ENCODE peak calls at places on chromosomes 4 and X, in ten cellular contexts. J, M, B, K, E, V, F, R, S and H are unnamed samples.

GRCh38 chrX:109350051-109350450 is 131.8 kb downstream of the GUCY2F start:
- DNase-seq in V (no peak), F (no peak), R (no peak), B (no peak), M (no peak), J (no peak), S (no peak), E (no peak), K (no peak), H (no peak)

GRCh38 chr4:28481565-28481964 is 1620.9 kb downstream of the STIM2 start:
- DNase-seq in B (no peak), K (no peak), R (no peak), S (no peak), J (no peak), V (no peak), E (peak), F (no peak), M (no peak), H (no peak)

GRCh38 chr4:73936969-73937368 is 44.9 kb downstream of the PF4 start:
- DNase-seq in F (no peak), E (peak), K (no peak), B (no peak), J (no peak), S (no peak), V (no peak), M (no peak), R (no peak), H (no peak)

GRCh38 chr4:87543835-87544461 is 14.8 kb upstream of the SPARCL1 start:
- DNase-seq in V (peak), M (peak), B (peak), K (no peak), R (no peak), E (peak), J (no peak), F (peak), S (no peak), H (no peak)

GRCh38 chr4:73869130-73870055 is at the start of gene CXCL1:
- DNase-seq in J (no peak), F (peak), S (peak), B (peak), E (peak), M (no peak), R (peak), V (no peak), K (peak), H (peak)

GRCh38 chrX:56787734-56788152 is 58.7 kb downstream of the NBDY start:
- DNase-seq in F (no peak), M (no peak), R (no peak), K (peak), E (no peak), S (no peak), B (no peak), V (no peak), J (no peak), H (no peak)

GRCh38 chr4:66555301-66555700 is 885.0 kb upstream of the EPHA5 start:
- DNase-seq in E (no peak), F (peak), V (no peak), R (no peak), M (no peak), B (no peak), K (no peak), S (no peak), J (no peak), H (no peak)

GRCh38 chrX:31717474-31717873 is 645.6 kb upstream of the FTHL17 start:
- DNase-seq in M (no peak), V (no peak), K (no peak), B (no peak), S (no peak), J (no peak), F (no peak), R (no peak), E (no peak), H (no peak)